ENCODE peak calls at places on chromosomes 3 and 15, in four cellular contexts. D is HCT116, A is A549, B is HepG2. Q is an unnamed sample.

GRCh38 chr3:177610677-177611654 is 413.7 kb upstream of the TBL1XR1 start:
- DNase-seq in D (no peak), A (no peak), B (peak; percentile 62), Q (no peak)

GRCh38 chr15:37134699-37135131 is 34.4 kb upstream of the MEIS2 start:
- DNase-seq in D (peak; percentile 54), A (peak; percentile 15), B (peak; percentile 34), Q (peak; percentile 32)

GRCh38 chr15:79595995-79596622 is 164.0 kb downstream of the MINAR1 start:
- DNase-seq in D (peak; percentile 95), A (peak; percentile 95), B (peak; percentile 94), Q (peak; percentile 91)

GRCh38 chr15:50186752-50187151 is 4.8 kb downstream of the SLC27A2 start:
- DNase-seq in D (no peak), A (no peak), B (no peak), Q (peak; percentile 29)

GRCh38 chr3:35028157-35028556 is 611.2 kb upstream of the ARPP21 start:
- DNase-seq in D (no peak), A (no peak), B (no peak), Q (no peak)

GRCh38 chr3:186598108-186598784 is 14.6 kb upstream of the AHSG start:
- DNase-seq in D (no peak), A (no peak), B (peak; percentile 68), Q (no peak)

GRCh38 chr3:185308126-185308754 is 54.4 kb upstream of the EHHADH start:
- DNase-seq in D (peak; percentile 51), A (no peak), B (peak; percentile 71), Q (peak; percentile 73)

GRCh38 chr15:51750942-51751686 is at the start of gene TMOD2:
- DNase-seq in D (no peak), A (peak; percentile 51), B (no peak), Q (peak; percentile 59)

GRCh38 chr3:100330651-100331050 is 3.9 kb upstream of the NIT2 start:
- DNase-seq in D (no peak), A (no peak), B (no peak), Q (no peak)

GRCh38 chr15:67100808-67101581 is 35.6 kb downstream of the SMAD3 start:
- DNase-seq in D (no peak), A (no peak), B (no peak), Q (no peak)

GRCh38 chr3:134949150-134949549 is 154.1 kb downstream of the EPHB1 start:
- DNase-seq in D (no peak), A (no peak), B (no peak), Q (no peak)

GRCh38 chr3:127277591-127277990 is 10.3 kb downstream of the PRR20G start:
- DNase-seq in D (no peak), A (no peak), B (no peak), Q (no peak)

GRCh38 chr15:85403745-85404144 is 23.3 kb downstream of the AKAP13 start:
- DNase-seq in D (no peak), A (no peak), B (no peak), Q (no peak)

GRCh38 chr15:45471151-45471550 is 51.4 kb downstream of the SLC30A4 start:
- DNase-seq in D (no peak), A (no peak), B (no peak), Q (no peak)

GRCh38 chr15:58403581-58403980 is 28.2 kb upstream of the LIPC start:
- DNase-seq in D (no peak), A (no peak), B (no peak), Q (no peak)

GRCh38 chr15:66472176-66472999 is 25.2 kb downstream of the SNAPC5 start:
- DNase-seq in D (no peak), A (no peak), B (peak; percentile 35), Q (no peak)

GRCh38 chr3:165868088-165868487 is 30.9 kb upstream of the BCHE start:
- DNase-seq in D (no peak), A (no peak), B (no peak), Q (no peak)

GRCh38 chr3:156620260-156620659 is 54.1 kb upstream of the TIPARP start:
- DNase-seq in D (no peak), A (no peak), B (peak; percentile 50), Q (peak; percentile 19)

GRCh38 chr3:42686832-42687650 is 1.7 kb downstream of the KLHL40 start:
- DNase-seq in D (no peak), A (no peak), B (no peak), Q (no peak)

GRCh38 chr3:100062665-100063064 is 51.6 kb downstream of the FILIP1L start:
- DNase-seq in D (no peak), A (no peak), B (no peak), Q (no peak)

GRCh38 chr3:55746808-55747413 is 259.8 kb upstream of the WNT5A start:
- DNase-seq in D (no peak), A (no peak), B (no peak), Q (peak; percentile 7)

GRCh38 chr3:41681479-41681878 is 280.4 kb downstream of the ULK4 start:
- DNase-seq in D (no peak), A (no peak), B (peak; percentile 79), Q (no peak)

GRCh38 chr15:52232327-52232726 is 41.1 kb upstream of the GNB5 start:
- DNase-seq in D (no peak), A (no peak), B (no peak), Q (no peak)

GRCh38 chr3:183341545-183342288 is 86.7 kb downstream of the MCF2L2 start:
- DNase-seq in D (no peak), A (no peak), B (no peak), Q (no peak)

GRCh38 chr3:97863025-97863424 is 41.2 kb downstream of the CRYBG3 start:
- DNase-seq in D (no peak), A (no peak), B (no peak), Q (no peak)

GRCh38 chr3:155369244-155369643 is 75.8 kb upstream of the STRIT1 start:
- DNase-seq in D (no peak), A (no peak), B (no peak), Q (no peak)

GRCh38 chr3:197466586-197467399 is 89.0 kb downstream of the BDH1 start:
- DNase-seq in D (no peak), A (peak; percentile 38), B (no peak), Q (peak; percentile 20)

GRCh38 chr3:57971975-57972374 is 36.2 kb upstream of the FLNB start:
- DNase-seq in D (no peak), A (no peak), B (no peak), Q (no peak)

GRCh38 chr3:108485146-108485545 is 25.2 kb downstream of the MYH15 start:
- DNase-seq in D (no peak), A (no peak), B (no peak), Q (no peak)

GRCh38 chr3:106628407-106628806 is 748.8 kb upstream of the CCDC54 start:
- DNase-seq in D (no peak), A (no peak), B (no peak), Q (no peak)
- TF ChIP-seq MAX in D (no peak), A (no peak), B (no peak), Q (no peak)

DNA sequence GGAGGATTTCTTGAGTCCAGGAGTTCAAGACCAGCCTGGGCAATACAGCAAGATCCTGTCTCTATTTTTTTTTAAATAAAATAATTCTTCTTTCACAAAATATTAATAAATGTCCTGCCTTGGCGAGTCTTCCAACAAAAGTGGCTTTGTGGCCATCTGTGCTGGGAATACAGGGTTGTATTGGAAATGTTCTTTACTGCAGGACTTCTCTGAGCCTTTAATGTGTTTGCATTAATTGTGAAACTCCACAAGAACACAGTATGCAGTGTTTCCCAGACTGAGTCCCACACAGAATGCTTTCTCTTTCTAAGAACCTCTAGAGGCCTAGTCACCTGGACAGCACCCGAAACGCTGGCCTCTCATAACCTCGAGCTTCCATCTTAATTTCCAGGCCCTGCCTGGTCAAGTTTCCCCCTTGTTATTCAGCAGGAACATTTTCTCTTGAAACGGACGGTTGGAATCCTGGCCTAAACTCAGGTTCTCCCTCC is 85.4 kb upstream of the ARRDC4 start:
- DNase-seq in D (no peak), A (peak; percentile 9), B (no peak), Q (no peak)
- H3K4me3 ChIP-seq in D (peak overlapping the region; percentile 69), A (peak overlapping the region; percentile 41), B (peak overlapping the region; percentile 46), Q (no peak overlapping the region)

GRCh38 chr3:52401021-52401420 is 43.9 kb downstream of the SEMA3G start:
- DNase-seq in D (no peak), A (no peak), B (no peak), Q (no peak)

GRCh38 chr3:52399131-52399530 is 45.8 kb downstream of the SEMA3G start:
- DNase-seq in D (no peak), A (no peak), B (no peak), Q (no peak)

GRCh38 chr3:52400275-52400793 is 44.6 kb downstream of the SEMA3G start:
- DNase-seq in D (no peak), A (no peak), B (no peak), Q (no peak)

GRCh38 chr3:52398670-52399081 is 46.2 kb downstream of the SEMA3G start:
- DNase-seq in D (no peak), A (no peak), B (no peak), Q (no peak)

DNA sequence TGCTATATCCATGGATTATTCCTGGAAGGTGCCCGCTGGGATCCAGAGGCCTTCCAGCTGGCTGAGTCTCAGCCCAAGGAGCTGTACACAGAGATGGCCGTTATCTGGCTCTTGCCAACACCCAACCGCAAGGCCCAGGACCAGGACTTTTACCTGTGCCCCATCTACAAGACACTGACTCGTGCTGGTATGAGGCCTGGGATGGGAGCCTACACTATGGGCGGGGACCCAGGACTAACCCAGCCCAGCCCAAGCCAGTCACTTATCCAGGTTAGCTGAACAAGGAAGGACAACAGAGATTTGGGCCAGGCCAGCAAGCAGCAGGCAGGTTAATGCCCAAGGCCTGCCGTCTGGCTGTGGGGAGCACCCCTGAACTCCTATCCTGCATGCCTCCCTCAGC is 45.3 kb downstream of the SEMA3G start:
- DNase-seq in D (no peak), A (no peak), B (no peak), Q (no peak)
- TF ChIP-seq POLR2A in D (no peak), A (no peak), B (no peak), Q (no peak)

GRCh38 chr15:48267766-48268165 is 61.7 kb downstream of the SLC12A1 start:
- DNase-seq in D (no peak), A (no peak), B (no peak), Q (no peak)
- TF ChIP-seq MAX in D (no peak), A (no peak), B (no peak), Q (no peak)

Q was measured in NB4.